ENCODE peak calls at places on chromosome 13, in ten cellular contexts. B is activated CD4-positive, alpha-beta T cell treated with anti-CD3 and anti-CD28 coated beads for 24 hours; T is colonic mucosa; N is NCI-H1417; H is stimulated activated CD4-positive, alpha-beta T cell treated with anti-CD3 and anti-CD28 coated beads, Interleukin-12 subunit alpha, Interleukin-12 subunit beta, amount 100 ng/mL, for 48 hours; G is Caco-2; M is AG04450; L is EL; O is HFFc6; J is HFF-Myc. Q is an unnamed sample.

GRCh38 chr13:46386996-46387851 is at the start of gene RUBCNL:
- DNase-seq in G (peak; percentile 80), T (peak; percentile 81), L (peak; percentile 22), B (peak; percentile 6), M (no peak), H (peak; percentile 33), O (no peak), N (peak; percentile 75), J (no peak), Q (no peak)

GRCh38 chr13:79447141-79447540 is 33.8 kb upstream of the NDFIP2 start:
- DNase-seq in G (no peak), T (no peak), H (no peak), L (no peak), J (no peak), B (no peak), O (no peak), M (no peak), N (no peak), Q (no peak)

GRCh38 chr13:98174321-98174720 is 2.7 kb downstream of the RNF113B start:
- DNase-seq in G (no peak), M (no peak), J (no peak), B (no peak), L (no peak), H (no peak), T (no peak), O (no peak), N (no peak), Q (no peak)

GRCh38 chr13:99351772-99352171 is 44.6 kb upstream of the GPR183 start:
- DNase-seq in G (no peak), M (no peak), J (no peak), O (no peak), L (no peak), B (no peak), T (no peak), N (no peak), H (no peak), Q (no peak)

GRCh38 chr13:40345654-40346372 is 320.6 kb downstream of the FOXO1 start:
- DNase-seq in T (peak; percentile 52), H (no peak), G (no peak), M (no peak), J (no peak), N (no peak), B (no peak), O (no peak), L (no peak), Q (no peak)

GRCh38 chr13:94994506-94994905 is 282.2 kb upstream of the SOX21 start:
- DNase-seq in N (no peak), J (no peak), T (no peak), G (no peak), H (no peak), O (no peak), B (no peak), L (no peak), M (no peak), Q (no peak)

GRCh38 chr13:46544811-46545210 is 8.2 kb upstream of the LRCH1 start:
- DNase-seq in N (no peak), B (no peak), G (no peak), J (no peak), H (no peak), M (no peak), L (no peak), O (no peak), T (no peak), Q (no peak)

GRCh38 chr13:76438050-76438449 is 448.2 kb downstream of the KCTD12 start:
- DNase-seq in B (no peak), G (no peak), O (no peak), H (no peak), J (no peak), L (no peak), N (no peak), T (no peak), M (peak; percentile 44), Q (no peak)

GRCh38 chr13:109859216-109859835 is 72.9 kb upstream of the IRS2 start:
- DNase-seq in O (no peak), G (no peak), T (no peak), H (no peak), M (no peak), B (no peak), J (no peak), L (no peak), N (no peak), Q (no peak)

GRCh38 chr13:102322211-102322610 is 79.6 kb downstream of the FGF14 start:
- DNase-seq in O (no peak), H (no peak), L (no peak), M (no peak), N (no peak), G (no peak), J (no peak), T (no peak), B (no peak), Q (no peak)

GRCh38 chr13:21673592-21674270 is 2.9 kb downstream of the FGF9 start:
- DNase-seq in N (peak; percentile 69), H (no peak), G (peak; percentile 62), T (peak; percentile 56), J (no peak), B (no peak), L (peak; percentile 23), M (no peak), O (no peak), Q (no peak)

GRCh38 chr13:22717036-22717435 is 463.7 kb upstream of the SGCG start:
- DNase-seq in G (no peak), B (no peak), M (no peak), J (no peak), T (no peak), O (no peak), L (no peak), N (no peak), H (no peak), Q (no peak)

GRCh38 chr13:110556224-110556606 is 5.3 kb downstream of the RAB20 start:
- DNase-seq in G (peak; percentile 30), B (no peak), N (no peak), L (no peak), O (no peak), T (no peak), J (no peak), M (no peak), H (no peak), Q (no peak)

GRCh38 chr13:24220086-24220703 is 59.7 kb downstream of the SPATA13 start:
- DNase-seq in O (peak; percentile 80), M (peak; percentile 61), H (peak; percentile 14), L (peak; percentile 81), T (peak; percentile 78), J (peak; percentile 75), N (peak; percentile 82), B (peak; percentile 45), G (peak; percentile 82), Q (no peak)

GRCh38 chr13:102774596-102775375 is 1.2 kb upstream of the TEX30 start:
- DNase-seq in O (no peak), M (no peak), N (no peak), T (no peak), J (no peak), L (no peak), G (no peak), H (no peak), B (no peak), Q (no peak)

GRCh38 chr13:104855581-104855980 is 1679.9 kb downstream of the EFNB2 start:
- DNase-seq in T (no peak), B (no peak), O (no peak), H (no peak), J (no peak), G (no peak), N (no peak), M (no peak), L (no peak), Q (no peak)

GRCh38 chr13:42497798-42498197 is 76.2 kb upstream of the TNFSF11 start:
- DNase-seq in B (no peak), N (no peak), M (no peak), H (peak; percentile 12), J (no peak), T (no peak), O (peak; percentile 19), G (no peak), L (peak; percentile 35), Q (no peak)

GRCh38 chr13:33963134-33963533 is 145.2 kb downstream of the RFC3 start:
- DNase-seq in H (no peak), G (no peak), M (no peak), B (no peak), O (no peak), L (no peak), J (no peak), T (no peak), N (no peak), Q (no peak)

GRCh38 chr13:40428354-40428753 is 238.1 kb downstream of the FOXO1 start:
- DNase-seq in H (no peak), L (no peak), O (no peak), M (no peak), T (no peak), J (no peak), N (no peak), B (no peak), G (no peak), Q (no peak)

GRCh38 chr13:110186221-110186838 is 120.6 kb downstream of the COL4A1 start:
- DNase-seq in G (peak; percentile 91), T (no peak), L (no peak), J (no peak), N (no peak), H (no peak), M (no peak), B (no peak), O (no peak), Q (no peak)

GRCh38 chr13:41427700-41428099 is 29.6 kb upstream of the RGCC start:
- DNase-seq in N (no peak), J (no peak), T (no peak), G (no peak), B (no peak), L (no peak), O (no peak), H (no peak), M (no peak), Q (no peak)

GRCh38 chr13:62293081-62293480 is 877.4 kb upstream of the PCDH20 start:
- DNase-seq in O (no peak), G (no peak), J (no peak), N (peak; percentile 40), B (no peak), T (no peak), L (no peak), M (no peak), H (no peak), Q (no peak)

GRCh38 chr13:77831870-77832269 is 86.8 kb downstream of the EDNRB start:
- DNase-seq in T (no peak), G (no peak), J (no peak), M (no peak), N (no peak), H (no peak), L (no peak), O (no peak), B (no peak), Q (no peak)

GRCh38 chr13:19818223-19818842 is 35.6 kb upstream of the PSPC1 start:
- DNase-seq in N (no peak), G (peak; percentile 75), M (no peak), T (peak; percentile 42), B (peak; percentile 3), O (no peak), J (no peak), L (no peak), H (peak; percentile 4), Q (no peak)

GRCh38 chr13:78876915-78877549 is 218.1 kb upstream of the OBI1 start:
- DNase-seq in B (no peak), H (no peak), T (no peak), M (no peak), G (no peak), J (no peak), L (no peak), N (no peak), O (no peak), Q (no peak)

GRCh38 chr13:66689628-66690027 is 540.5 kb downstream of the PCDH9 start:
- DNase-seq in G (no peak), T (no peak), B (no peak), O (peak; percentile 12), L (peak; percentile 15), H (no peak), N (peak; percentile 79), M (no peak), J (no peak), Q (no peak)

GRCh38 chr13:58298556-58299135 is 667.1 kb downstream of the PCDH17 start:
- DNase-seq in T (no peak), N (no peak), G (no peak), B (no peak), L (no peak), M (no peak), J (no peak), H (no peak), O (no peak), Q (no peak)

GRCh38 chr13:79581870-79582315 is 100.9 kb downstream of the NDFIP2 start:
- DNase-seq in N (no peak), G (no peak), H (no peak), B (no peak), T (no peak), J (peak; percentile 11), M (no peak), O (no peak), L (peak; percentile 63), Q (no peak)

Q was measured in BJ.